ENCODE peak calls at places on chromosomes 6 and 20, in six cellular contexts. F is uterus, Y is GM12878, C is lung, N is heart right ventricle, X is prostate gland. W is an unnamed sample. For H3K4me1, the result is how much of the 10 kb centered on the place peaks cover.

GRCh38 chr6:84522135-84522535 is 242.3 kb downstream of the TBX18 start:
- DNase-seq in F (no peak), Y (no peak), C (no peak), N (no peak), X (no peak), W (no peak)

GRCh38 chr20:61042501-61043385 is 209.3 kb upstream of the CDH4 start:
- DNase-seq in F (no peak), Y (no peak), C (no peak), N (no peak), X (no peak), W (no peak)

GRCh38 chr6:72941751-72942150 is 283.5 kb downstream of the KHDC1L start:
- DNase-seq in F (no peak), Y (no peak), C (peak), N (no peak), X (no peak), W (no peak)

GRCh38 chr6:17998442-17998841 is 11.0 kb upstream of the KIF13A start:
- DNase-seq in F (no peak), Y (no peak), C (no peak), N (no peak), X (no peak), W (peak)

GRCh38 chr20:33076662-33077398 is 2.6 kb upstream of the BPIFB4 start:
- DNase-seq in F (no peak), Y (no peak), C (no peak), N (no peak), X (no peak), W (peak)

GRCh38 chr6:20746024-20746423 is 211.8 kb downstream of the CDKAL1 start:
- DNase-seq in F (no peak), Y (no peak), C (no peak), N (no peak), X (no peak), W (no peak)

GRCh38 chr20:5980720-5981119 is 30.3 kb downstream of the MCM8 start:
- DNase-seq in F (no peak), Y (no peak), C (no peak), N (no peak), X (no peak), W (no peak)

GRCh38 chr6:25122001-25122400 is 157.2 kb upstream of the CARMIL1 start:
- DNase-seq in F (peak), Y (no peak), C (no peak), N (peak), X (no peak), W (peak)

GRCh38 chr6:136069119-136069518 is 181.0 kb downstream of the MTFR2 start:
- DNase-seq in F (no peak), Y (no peak), C (no peak), N (no peak), X (no peak), W (no peak)

GRCh38 chr6:15948930-15949900 is 179.7 kb upstream of the MYLIP start:
- DNase-seq in F (no peak), Y (no peak), C (peak), N (no peak), X (peak), W (no peak)

GRCh38 chr6:85240787-85241186 is 209.1 kb upstream of the NT5E start:
- DNase-seq in F (no peak), Y (no peak), C (no peak), N (no peak), X (no peak), W (no peak)

GRCh38 chr6:119027465-119027864 is 51.0 kb downstream of the FAM184A start:
- DNase-seq in F (no peak), Y (no peak), C (no peak), N (no peak), X (no peak), W (no peak)

GRCh38 chr6:159995405-159995804 is 26.5 kb downstream of the IGF2R start:
- DNase-seq in F (no peak), Y (no peak), C (no peak), N (no peak), X (no peak), W (no peak)

GRCh38 chr6:26087284-26088115 is at the start of gene HFE:
- DNase-seq in F (peak), Y (no peak), C (peak), N (peak), X (peak), W (peak)

GRCh38 chr6:64006246-64006645 is 370.6 kb downstream of the PHF3 start:
- DNase-seq in F (no peak), Y (no peak), C (no peak), N (no peak), X (no peak), W (no peak)

GRCh38 chr6:79372757-79373156 is 138.3 kb upstream of the HMGN3 start:
- DNase-seq in F (no peak), Y (no peak), C (no peak), N (no peak), X (no peak), W (no peak)

GRCh38 chr20:20552076-20552475 is 160.4 kb downstream of the RALGAPA2 start:
- DNase-seq in F (no peak), Y (no peak), C (no peak), N (no peak), X (no peak), W (no peak)

GRCh38 chr20:44448753-44449546 is 26.7 kb upstream of the TTPAL start:
- DNase-seq in F (no peak), Y (peak), C (no peak), N (no peak), X (no peak), W (no peak)

GRCh38 chr20:62025832-62026563 is 39.7 kb downstream of the TAF4 start:
- DNase-seq in F (peak), Y (no peak), C (no peak), N (peak), X (no peak), W (peak)

GRCh38 chr20:21820688-21821087 is 115.2 kb downstream of the PAX1 start:
- DNase-seq in F (no peak), Y (no peak), C (no peak), N (no peak), X (no peak), W (no peak)

GRCh38 chr6:99612551-99613397 is 6.1 kb downstream of the PRDM13 start:
- DNase-seq in F (no peak), Y (no peak), C (no peak), N (no peak), X (no peak), W (no peak)

GRCh38 chr20:47276856-47277541 is 79.5 kb downstream of the ZMYND8 start:
- DNase-seq in F (peak), Y (no peak), C (peak), N (peak), X (no peak), W (peak)

GRCh38 chr6:45049188-45049843 is 278.8 kb upstream of the RUNX2 start:
- DNase-seq in F (no peak), Y (no peak), C (no peak), N (no peak), X (no peak), W (no peak)

GRCh38 chr20:16475225-16475624 is 98.0 kb downstream of the KIF16B start:
- DNase-seq in F (no peak), Y (no peak), C (no peak), N (no peak), X (peak), W (peak)

GRCh38 chr6:45959534-45960195 is 56.0 kb downstream of the CLIC5 start:
- DNase-seq in F (no peak), Y (no peak), C (no peak), N (no peak), X (no peak), W (peak)

DNA sequence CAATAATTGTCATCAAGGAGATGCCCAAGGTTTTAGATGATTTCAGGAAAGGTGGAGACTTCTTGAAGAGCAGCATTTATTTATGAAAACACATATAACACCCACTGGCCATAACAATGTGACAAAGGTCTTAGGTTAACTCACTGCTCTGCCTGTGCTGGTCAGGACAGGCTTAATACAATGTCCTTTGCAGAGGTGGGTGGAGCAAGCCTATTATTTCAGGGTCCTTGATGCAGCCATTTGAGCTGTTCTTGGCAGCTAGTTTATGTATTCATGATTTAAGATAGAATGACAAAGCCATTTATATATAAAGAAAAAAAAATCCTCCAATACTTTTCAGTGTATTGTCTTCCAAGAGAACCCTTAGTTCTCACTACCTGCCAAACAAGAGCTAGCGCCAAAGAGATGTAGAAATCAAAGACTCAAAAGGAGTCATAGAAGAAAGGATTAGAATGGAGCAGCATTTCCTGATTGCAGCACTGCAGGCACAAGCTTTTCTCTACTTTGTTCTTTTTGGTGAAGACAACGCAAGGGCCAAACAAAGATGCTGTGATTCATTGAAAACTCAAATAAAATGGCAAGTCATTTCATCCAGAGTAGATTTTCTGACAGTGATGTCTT is 124.3 kb upstream of the TSHZ2 start:
- DNase-seq in F (no peak), Y (no peak), C (no peak), N (no peak), X (peak), W (no peak)
- H3K4me1 ChIP-seq in F (under half), Y (under half), C (under half), N (under half), X (under half), W (under half)

GRCh38 chr6:32843979-32844838 is at the start of gene PSMB8:
- DNase-seq in F (peak), Y (peak), C (peak), N (peak), X (peak), W (peak)
- H3K4me1 ChIP-seq in F (under half), Y (half or more), C (under half), N (under half), X (under half), W (under half)

DNA sequence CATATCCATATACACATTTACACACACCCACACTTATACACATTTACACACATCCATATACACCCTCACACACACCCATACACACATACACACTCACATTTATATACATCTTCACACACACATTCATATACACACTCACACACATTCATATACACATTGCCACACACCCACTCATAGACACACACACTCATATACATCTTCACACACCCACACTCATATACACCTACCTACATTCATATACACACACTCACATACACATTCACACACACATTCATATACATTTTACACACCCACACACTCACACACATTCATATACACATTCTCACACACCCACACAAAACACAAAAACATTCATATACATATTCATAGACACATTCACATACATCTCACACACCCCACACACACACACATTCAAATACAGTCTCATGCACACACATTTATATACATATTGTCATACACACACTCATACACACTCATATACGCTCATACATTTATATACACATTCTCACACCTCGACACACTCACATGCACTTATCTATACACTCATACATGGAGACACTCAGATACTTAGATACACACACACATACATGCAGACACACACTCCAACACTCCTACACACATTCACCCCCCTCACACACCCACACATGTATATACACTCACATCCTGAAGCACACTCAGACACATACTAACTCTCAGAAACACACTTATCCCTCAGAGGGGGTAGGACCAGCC is 82.1 kb downstream of the MRPL14 start:
- DNase-seq in F (no peak), Y (no peak), C (no peak), N (no peak), X (no peak), W (no peak)
- H3K4me1 ChIP-seq in F (under half), Y (under half), C (under half), N (under half), X (under half), W (half or more)

GRCh38 chr6:124297507-124297906 is 493.8 kb downstream of the NKAIN2 start:
- DNase-seq in F (no peak), Y (no peak), C (no peak), N (no peak), X (no peak), W (no peak)
- H3K4me1 ChIP-seq in F (under half), Y (under half), C (under half), N (under half), X (under half), W (under half)

GRCh38 chr20:35303382-35303734 is 11.1 kb upstream of the FAM83C start:
- DNase-seq in F (no peak), Y (no peak), C (no peak), N (no peak), X (no peak), W (no peak)
- H3K4me1 ChIP-seq in F (under half), Y (under half), C (under half), N (under half), X (under half), W (under half)

GRCh38 chr6:156884306-156884705 is 107.1 kb downstream of the ARID1B start:
- DNase-seq in F (no peak), Y (no peak), C (no peak), N (no peak), X (no peak), W (no peak)
- H3K4me1 ChIP-seq in F (under half), Y (under half), C (under half), N (half or more), X (under half), W (under half)

GRCh38 chr6:30679765-30680535 is 6.5 kb downstream of the PPP1R18 start:
- DNase-seq in F (no peak), Y (no peak), C (no peak), N (no peak), X (no peak), W (no peak)
- H3K4me1 ChIP-seq in F (under half), Y (under half), C (under half), N (half or more), X (under half), W (under half)

DNA sequence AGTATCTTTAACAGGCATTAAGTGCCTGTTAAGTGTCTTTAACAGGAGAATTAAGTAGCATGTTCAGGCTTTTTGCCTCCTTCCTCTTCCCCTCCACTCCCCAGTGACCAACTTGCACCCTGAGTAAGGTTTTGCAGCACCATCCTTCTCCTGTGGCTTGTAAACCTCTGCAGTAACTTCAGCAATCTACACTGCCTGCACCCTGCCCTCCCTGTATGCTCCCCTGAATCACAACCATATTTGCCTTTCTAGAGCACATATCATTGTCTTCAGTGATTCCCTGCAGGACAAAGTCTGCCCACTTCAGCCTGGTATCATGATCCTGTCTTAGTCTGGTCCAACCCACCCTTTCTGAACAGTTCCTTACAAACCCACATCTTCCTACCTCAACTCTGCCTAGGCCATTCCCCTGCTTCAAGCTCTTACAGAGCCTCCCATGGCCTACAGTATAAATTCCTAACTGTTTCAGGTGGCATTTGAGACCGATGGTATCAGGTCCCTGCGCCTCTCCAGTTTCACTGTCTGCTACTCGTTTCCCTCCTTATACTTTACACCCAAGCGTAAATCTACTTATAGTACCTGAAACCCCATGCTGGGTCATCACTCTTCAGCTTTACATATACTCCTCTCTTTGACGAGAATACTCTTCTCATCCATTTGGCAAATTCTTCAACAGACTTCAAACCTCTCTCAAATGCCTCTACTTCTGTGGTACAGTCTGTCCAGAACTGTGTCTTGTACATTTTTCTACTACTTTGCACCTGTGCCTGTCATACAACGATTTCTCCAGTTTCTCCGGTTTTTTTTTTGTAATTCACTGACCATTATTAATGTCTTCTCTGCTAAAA is 69.8 kb downstream of the ZHX3 start:
- DNase-seq in F (no peak), Y (no peak), C (no peak), N (no peak), X (no peak), W (no peak)
- H3K4me1 ChIP-seq in F (under half), Y (under half), C (under half), N (half or more), X (under half), W (half or more)

W was measured in thyroid gland.